ENCODE peak calls at places on chromosomes 11 and 22, in six cellular contexts. V is A549, R is RWPE1, T is progenitor cell of endocrine pancreas, M is HCT116, B is GM23338. Y is an unnamed sample.

GRCh38 chr22:30856699-30857098 is 111.9 kb downstream of the MORC2 start:
- DNase-seq in T (no peak), B (no peak), M (no peak), R (no peak), V (no peak), Y (no peak)

GRCh38 chr11:10727259-10727851 is 23.7 kb upstream of the CTR9 start:
- DNase-seq in R (no peak), V (no peak), B (no peak), T (no peak), M (no peak), Y (no peak)

GRCh38 chr11:44018127-44018521 is 29.7 kb upstream of the ACCSL start:
- DNase-seq in V (no peak), R (no peak), T (no peak), B (no peak), M (no peak), Y (no peak)

GRCh38 chr11:38345286-38345685 is 1747.2 kb upstream of the RAG2 start:
- DNase-seq in R (peak), T (no peak), B (no peak), M (no peak), V (no peak), Y (no peak)

GRCh38 chr11:1307998-1308744 is 1.3 kb downstream of the TOLLIP start:
- DNase-seq in R (peak), V (no peak), T (no peak), B (no peak), M (no peak), Y (no peak)

GRCh38 chr11:36376888-36377758 is 81.0 kb downstream of the PRR5L start:
- DNase-seq in V (peak), B (peak), T (peak), M (no peak), R (peak), Y (peak)

GRCh38 chr11:122578168-122578825 is 77.2 kb upstream of the UBASH3B start:
- DNase-seq in M (no peak), R (no peak), B (peak), V (no peak), T (no peak), Y (no peak)

GRCh38 chr22:42080287-42080686 is 787 bp downstream of the SMDT1 start:
- DNase-seq in B (peak), V (no peak), R (no peak), M (no peak), T (no peak), Y (no peak)

GRCh38 chr11:43582837-43583462 is 97.6 kb upstream of the HSD17B12 start:
- DNase-seq in M (no peak), T (no peak), R (no peak), B (peak), V (no peak), Y (no peak)

GRCh38 chr11:114318361-114318760 is 22.2 kb downstream of the NNMT start:
- DNase-seq in B (peak), R (no peak), M (no peak), T (no peak), V (no peak), Y (no peak)

GRCh38 chr11:75467881-75468280 is 34.9 kb upstream of the KLHL35 start:
- DNase-seq in M (no peak), V (no peak), T (no peak), B (no peak), R (no peak), Y (no peak)

GRCh38 chr11:15770798-15771414 is 585.4 kb downstream of the SOX6 start:
- DNase-seq in R (peak), T (no peak), B (peak), M (peak), V (peak), Y (no peak)

GRCh38 chr22:29799217-29799680 is 32.1 kb downstream of the UQCR10 start:
- DNase-seq in V (peak), M (peak), B (no peak), R (peak), T (no peak), Y (no peak)

GRCh38 chr22:22712092-22712658 is 67.8 kb downstream of the GGTLC2 start:
- DNase-seq in T (no peak), R (no peak), V (no peak), M (no peak), B (no peak), Y (no peak)

GRCh38 chr11:8328848-8329330 is 65.2 kb upstream of the LMO1 start:
- DNase-seq in B (peak), M (peak), R (peak), T (peak), V (peak), Y (peak)

GRCh38 chr11:134374171-134374570 is 37.9 kb downstream of the B3GAT1 start:
- DNase-seq in B (no peak), V (no peak), R (no peak), M (no peak), T (no peak), Y (no peak)

GRCh38 chr11:106329273-106330018 is 252.0 kb downstream of the AASDHPPT start:
- DNase-seq in R (no peak), B (no peak), T (no peak), V (no peak), M (no peak), Y (no peak)

GRCh38 chr11:109619498-109619897 is 197.5 kb downstream of the C11orf87 start:
- DNase-seq in M (no peak), B (no peak), T (no peak), R (peak), V (no peak), Y (no peak)

GRCh38 chr11:74307409-74307808 is 4.0 kb downstream of the P4HA3 start:
- DNase-seq in M (no peak), B (no peak), V (no peak), T (no peak), R (no peak), Y (no peak)

GRCh38 chr22:47238886-47239860 is 476.7 kb downstream of the TBC1D22A start:
- DNase-seq in B (no peak), R (no peak), M (no peak), V (no peak), T (no peak), Y (no peak)

GRCh38 chr22:42929838-42930155 is 72.7 kb upstream of the ARFGAP3 start:
- DNase-seq in M (no peak), T (no peak), V (no peak), R (no peak), B (no peak), Y (no peak)

GRCh38 chr11:125933030-125933813 is 12.6 kb upstream of the VSIG10L2 start:
- DNase-seq in M (no peak), B (peak), V (no peak), T (no peak), R (no peak), Y (no peak)

GRCh38 chr11:122085264-122085663 is 30.8 kb downstream of the BLID start:
- DNase-seq in B (no peak), R (peak), V (no peak), M (no peak), T (no peak), Y (no peak)

GRCh38 chr22:50523806-50524663 is 1.4 kb downstream of the SCO2 start:
- DNase-seq in V (no peak), T (no peak), M (no peak), B (no peak), R (no peak), Y (no peak)

GRCh38 chr11:109040303-109040702 is 375.4 kb downstream of the DDX10 start:
- DNase-seq in V (no peak), M (peak), T (no peak), R (no peak), B (peak), Y (no peak)

GRCh38 chr11:11977206-11977938 is 31.1 kb downstream of the DKK3 start:
- DNase-seq in T (no peak), R (peak), B (peak), V (peak), M (peak), Y (no peak)

GRCh38 chr11:67268684-67269268 is 2.5 kb downstream of the GRK2 start:
- DNase-seq in M (no peak), V (no peak), B (no peak), T (no peak), R (no peak), Y (no peak)

GRCh38 chr22:23119492-23120414 is 22.0 kb downstream of the RSPH14 start:
- DNase-seq in B (no peak), T (no peak), V (no peak), M (no peak), R (no peak), Y (no peak)

GRCh38 chr11:18748766-18749375 is 22.9 kb upstream of the IGSF22 start:
- DNase-seq in B (no peak), R (no peak), T (no peak), V (no peak), M (no peak), Y (no peak)

GRCh38 chr22:29314074-29314473 is 1.4 kb downstream of the RASL10A start:
- DNase-seq in T (no peak), M (no peak), V (no peak), B (no peak), R (no peak), Y (no peak)

GRCh38 chr11:78231962-78232459 is 43.3 kb downstream of the USP35 start:
- DNase-seq in B (no peak), R (peak), T (no peak), M (no peak), V (no peak), Y (no peak)

GRCh38 chr11:91047882-91048281 is 825.0 kb upstream of the CHORDC1 start:
- DNase-seq in M (no peak), V (no peak), T (no peak), R (no peak), B (peak), Y (no peak)
- TF ChIP-seq CTCF in M (no peak), V (no peak), T (no peak), R (no peak), B (no peak), Y (no peak)

GRCh38 chr22:35735622-35736021 is 17.9 kb downstream of the APOL5 start:
- DNase-seq in B (no peak), R (no peak), T (no peak), M (no peak), V (no peak), Y (no peak)

GRCh38 chr22:35733036-35733435 is 15.4 kb downstream of the APOL5 start:
- DNase-seq in B (no peak), R (no peak), V (no peak), M (no peak), T (no peak), Y (no peak)

GRCh38 chr22:35734517-35734827 is 16.8 kb downstream of the APOL5 start:
- DNase-seq in T (no peak), M (no peak), R (no peak), V (no peak), B (no peak), Y (no peak)

GRCh38 chr22:35732116-35732515 is 14.4 kb downstream of the APOL5 start:
- DNase-seq in T (no peak), M (no peak), V (no peak), R (no peak), B (no peak), Y (no peak)

DNA sequence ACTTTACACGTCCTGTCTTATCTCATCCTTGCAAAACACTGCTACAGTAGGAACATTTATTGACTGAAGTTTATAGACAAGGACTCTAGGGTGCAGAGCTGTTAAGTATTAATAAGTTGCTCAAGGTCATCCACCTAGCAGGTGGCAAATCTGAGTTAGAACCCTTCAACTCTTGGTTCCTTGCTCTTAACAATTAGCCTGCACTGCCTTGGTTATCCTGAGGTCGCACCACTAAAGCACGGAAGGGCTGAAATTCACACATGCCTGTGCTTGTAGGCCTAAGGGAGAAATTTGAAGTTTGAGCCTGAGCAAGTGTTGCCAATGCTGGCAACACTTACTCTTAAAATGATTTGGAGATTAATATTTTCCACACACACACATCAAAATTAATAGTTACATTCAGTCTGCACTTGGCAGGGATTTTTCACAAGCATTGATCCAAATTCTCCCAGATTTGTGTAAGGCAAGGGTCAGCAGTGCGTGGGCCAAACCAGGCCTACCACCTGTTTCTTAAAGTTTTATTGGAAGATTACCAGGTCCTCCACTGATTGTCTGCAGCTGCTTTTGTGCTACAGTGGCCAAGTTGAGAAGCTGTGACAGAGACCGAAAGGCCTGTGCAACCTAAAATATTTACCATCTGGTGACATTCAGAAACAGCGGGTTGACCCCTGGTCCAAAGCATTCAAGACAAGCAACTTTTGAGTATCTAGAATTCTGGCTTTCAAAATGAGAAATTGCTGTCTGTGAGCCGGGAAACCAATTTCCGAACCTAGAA is 16.3 kb downstream of the APOL5 start:
- DNase-seq in B (no peak), M (no peak), V (no peak), R (no peak), T (no peak), Y (no peak)
- TF ChIP-seq CTCF in B (no peak), M (no peak), V (no peak), R (no peak), T (no peak), Y (no peak)

DNA sequence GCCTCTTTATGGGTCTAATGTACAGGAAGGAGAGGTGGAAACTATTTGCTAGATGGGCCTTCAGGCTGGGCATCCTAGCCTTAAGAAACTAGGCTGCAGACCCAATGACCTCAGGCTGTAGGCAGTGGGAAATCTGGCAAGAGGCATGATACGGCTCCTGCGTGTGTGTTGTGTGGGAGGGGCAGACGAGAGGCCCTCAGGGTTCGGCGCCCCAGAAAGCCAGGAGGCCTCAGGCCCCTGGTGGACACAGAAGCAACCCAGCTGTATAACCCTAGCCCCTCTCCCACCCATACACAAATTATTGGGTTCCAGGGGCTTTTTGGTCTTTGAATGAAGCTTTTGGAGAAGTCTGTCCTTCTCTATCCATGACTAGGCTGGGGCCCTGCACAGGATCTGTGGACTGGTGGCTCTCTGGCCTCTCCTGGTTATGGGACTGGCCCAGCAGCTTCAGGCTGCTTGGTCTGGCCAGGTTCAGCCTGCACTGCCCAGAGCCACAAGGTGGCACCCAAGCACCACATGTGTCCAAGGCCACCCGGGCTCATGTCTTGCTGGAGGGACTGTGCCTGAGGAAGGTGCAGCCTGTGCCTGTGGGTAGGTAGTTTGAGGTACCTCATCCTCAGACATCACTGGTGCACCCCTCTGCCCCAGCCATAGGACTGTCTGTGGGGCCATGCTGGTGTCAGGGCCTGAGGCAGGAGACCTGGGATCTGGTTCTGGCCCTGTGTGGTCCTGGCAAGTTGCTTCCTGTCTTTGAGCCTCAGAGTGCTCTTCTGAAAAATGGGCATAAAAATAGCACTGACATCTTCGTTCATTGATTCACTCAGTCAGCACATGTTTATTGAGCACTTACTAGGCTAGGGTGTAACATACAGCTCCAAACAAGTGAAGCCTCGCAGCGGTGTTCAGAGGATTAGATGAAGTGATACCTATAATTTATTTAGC is 87.5 kb downstream of the RRM1 start:
- DNase-seq in R (peak), B (peak), M (peak), V (peak), T (peak), Y (no peak)
- TF ChIP-seq CTCF in R (peak), B (peak), M (peak), V (peak), T (peak), Y (no peak)

GRCh38 chr22:37898441-37899181 is 7.5 kb upstream of the MICALL1 start:
- DNase-seq in B (peak), M (no peak), R (peak), T (no peak), V (no peak), Y (no peak)
- TF ChIP-seq CTCF in B (no peak), M (no peak), R (no peak), T (no peak), V (no peak), Y (no peak)

Y was measured in activated B cell treated with CpG ODN at 0.5 μM for 24 hours.